ENCODE peak calls at places on chromosomes 6 and 20, in eight cellular contexts. G, M, D, X, A, I, Z and L are unnamed samples.

GRCh38 chr20:17501701-17502100 is 29.5 kb downstream of the BFSP1 start:
- DNase-seq in Z (peak; percentile 17), X (no peak), A (no peak), M (no peak), I (no peak), G (no peak), D (no peak), L (no peak)

GRCh38 chr20:50895111-50895830 is 36.0 kb downstream of the ADNP start:
- DNase-seq in G (no peak), D (no peak), I (no peak), X (peak; percentile 26), A (no peak), Z (no peak), M (no peak), L (no peak)

GRCh38 chr6:45191414-45191813 is 136.7 kb upstream of the RUNX2 start:
- DNase-seq in A (no peak), Z (no peak), M (no peak), X (no peak), G (no peak), D (no peak), I (no peak), L (no peak)

GRCh38 chr6:16725145-16725864 is 36.0 kb downstream of the ATXN1 start:
- DNase-seq in M (peak; percentile 82), G (no peak), Z (no peak), D (no peak), X (peak; percentile 96), A (no peak), I (no peak), L (no peak)

GRCh38 chr20:38579219-38579618 is 1.8 kb upstream of the ADIG start:
- DNase-seq in D (no peak), I (no peak), Z (no peak), A (no peak), X (no peak), M (no peak), G (no peak), L (no peak)

GRCh38 chr6:151992091-151992490 is 184.6 kb downstream of the ESR1 start:
- DNase-seq in M (peak; percentile 56), A (no peak), G (no peak), D (no peak), I (no peak), Z (no peak), X (no peak), L (no peak)

GRCh38 chr20:63402860-63403220 is 41.7 kb upstream of the CHRNA4 start:
- DNase-seq in Z (no peak), A (no peak), D (no peak), M (no peak), X (no peak), G (no peak), I (no peak), L (no peak)

GRCh38 chr20:56788041-56788670 is 159.1 kb downstream of the TFAP2C start:
- DNase-seq in Z (no peak), M (peak; percentile 98), A (peak; percentile 23), G (no peak), I (no peak), D (peak; percentile 75), X (peak; percentile 98), L (no peak)

GRCh38 chr6:133326584-133326983 is 85.4 kb downstream of the EYA4 start:
- DNase-seq in M (no peak), D (no peak), I (no peak), G (no peak), X (no peak), Z (no peak), A (no peak), L (no peak)

GRCh38 chr20:8616792-8617191 is 452.1 kb upstream of the PLCB4 start:
- DNase-seq in Z (no peak), I (no peak), D (no peak), M (peak; percentile 71), X (peak; percentile 58), G (no peak), A (no peak), L (no peak)

GRCh38 chr6:25934735-25935313 is 4.3 kb upstream of the SLC17A2 start:
- DNase-seq in M (peak; percentile 12), X (no peak), D (no peak), A (no peak), Z (no peak), I (no peak), G (no peak), L (no peak)

GRCh38 chr20:25686081-25687077 is 10.3 kb downstream of the ZNF337 start:
- DNase-seq in M (no peak), D (no peak), X (no peak), A (peak; percentile 19), I (no peak), G (no peak), Z (no peak), L (no peak)

GRCh38 chr6:62805431-62805830 is 405.8 kb upstream of the FKBP1C start:
- DNase-seq in D (no peak), G (no peak), M (no peak), Z (no peak), I (no peak), A (no peak), X (no peak), L (no peak)

GRCh38 chr6:131643855-131644460 is 6.9 kb downstream of the ENPP3 start:
- DNase-seq in D (no peak), Z (no peak), X (no peak), G (no peak), I (no peak), A (no peak), M (no peak), L (no peak)

DNA sequence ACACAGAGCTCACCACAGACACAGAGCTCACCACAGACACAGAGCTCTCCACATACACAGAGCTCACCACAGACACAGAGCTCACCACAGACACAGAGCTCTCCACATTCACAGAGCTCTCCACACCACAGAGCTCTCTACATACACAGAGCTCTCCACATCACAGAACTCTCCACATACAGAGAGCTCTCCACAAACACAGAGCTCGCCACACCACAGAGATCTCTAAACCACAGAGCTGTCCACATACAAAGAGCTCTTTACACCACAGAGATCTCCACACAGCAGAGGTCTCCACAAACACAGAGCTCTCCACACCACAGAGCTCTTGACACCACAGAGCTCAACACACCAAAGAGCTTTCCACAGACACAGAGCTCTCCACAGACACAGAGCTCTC is 55.8 kb downstream of the ERMARD start:
- DNase-seq in A (no peak), Z (no peak), M (no peak), G (no peak), X (no peak), D (no peak), I (no peak), L (no peak)
- H3K4me1 ChIP-seq in A (peaks cover 2% of the 10 kb centered on the region), Z (no peaks in the 10 kb centered on the region), M (no peaks in the 10 kb centered on the region), G (peaks cover 45% of the 10 kb centered on the region), X (peaks cover 3% of the 10 kb centered on the region), D (no peaks in the 10 kb centered on the region), I (no peaks in the 10 kb centered on the region), L (peaks cover 6% of the 10 kb centered on the region)

DNA sequence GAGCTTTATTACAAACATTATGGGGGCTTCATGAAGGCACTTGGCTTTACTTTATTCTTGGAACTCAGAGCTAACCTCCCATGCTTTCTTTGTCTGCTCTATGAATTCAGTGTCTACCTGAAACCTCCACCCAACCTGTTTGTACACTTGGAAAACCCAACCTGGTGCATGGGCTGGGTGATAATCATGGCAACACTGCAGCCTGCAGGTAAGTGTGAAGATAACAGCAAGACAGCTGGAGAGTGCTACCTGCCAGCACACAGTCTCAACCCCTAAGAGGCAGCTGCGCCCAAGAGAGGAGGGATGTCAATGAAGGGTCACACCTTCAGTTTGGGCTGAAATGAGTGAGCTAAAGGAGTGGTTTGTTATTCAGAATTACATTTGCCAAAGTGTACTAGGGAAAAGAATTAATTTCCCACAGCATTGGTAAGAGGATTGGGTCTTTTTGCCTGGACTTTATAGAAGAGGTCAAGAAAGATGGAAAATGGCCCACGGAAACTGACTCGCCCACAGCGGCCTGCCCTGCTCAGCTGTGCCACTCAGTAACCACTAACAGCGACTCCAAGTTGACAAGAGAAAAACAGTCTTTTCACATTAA is 24.4 kb downstream of the FOXQ1 start:
- DNase-seq in X (no peak), G (no peak), A (peak; percentile 77), Z (peak; percentile 68), D (peak; percentile 59), M (peak; percentile 18), I (no peak), L (no peak)
- H3K27ac ChIP-seq in X (no peak overlapping the region), G (no peak overlapping the region), A (peak overlapping the region; percentile 75), Z (no peak overlapping the region), D (peak overlapping the region; percentile 13), M (no peak overlapping the region), I (no peak overlapping the region), L (no peak overlapping the region)

DNA sequence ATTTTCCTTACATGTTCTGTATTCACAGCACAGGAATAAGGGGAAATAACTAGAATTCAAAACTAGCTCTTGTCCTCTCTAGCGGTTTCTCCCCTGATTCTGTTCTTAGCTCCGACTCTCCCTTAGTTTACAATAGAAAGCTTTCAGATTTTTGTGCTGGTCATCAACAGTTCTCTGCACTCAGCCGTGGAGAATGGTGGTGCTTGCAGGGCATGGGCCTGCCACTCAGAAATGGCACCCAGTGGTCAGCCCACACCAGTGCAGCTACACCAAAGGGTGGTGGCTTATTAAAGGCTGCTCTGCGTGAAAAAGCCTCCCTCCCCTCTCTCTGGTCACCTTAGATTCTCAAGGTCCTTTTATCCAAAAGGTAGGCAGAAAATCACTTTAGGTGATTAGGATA is 123.5 kb downstream of the SASH1 start:
- DNase-seq in A (no peak), G (no peak), M (no peak), X (no peak), I (no peak), Z (no peak), D (no peak), L (no peak)
- H3K4me1 ChIP-seq in A (peaks cover 6% of the 10 kb centered on the region), G (no peaks in the 10 kb centered on the region), M (peaks cover 9% of the 10 kb centered on the region), X (peaks cover 7% of the 10 kb centered on the region), I (peaks cover 4% of the 10 kb centered on the region), Z (peaks cover 6% of the 10 kb centered on the region), D (no peaks in the 10 kb centered on the region), L (no peaks in the 10 kb centered on the region)

GRCh38 chr6:97882755-97883154 is 599.7 kb upstream of the MMS22L start:
- DNase-seq in M (no peak), G (no peak), A (no peak), Z (no peak), X (no peak), D (no peak), I (no peak), L (no peak)

GRCh38 chr6:97885230-97885772 is 602.3 kb upstream of the MMS22L start:
- DNase-seq in I (no peak), Z (no peak), M (no peak), D (no peak), G (no peak), X (no peak), A (no peak), L (no peak)

GRCh38 chr6:97885844-97886243 is 602.8 kb upstream of the MMS22L start:
- DNase-seq in D (no peak), Z (no peak), A (no peak), I (no peak), G (no peak), M (no peak), X (no peak), L (no peak)
- H3K27ac ChIP-seq in D (no peak overlapping the region), Z (no peak overlapping the region), A (no peak overlapping the region), I (no peak overlapping the region), G (no peak overlapping the region), M (no peak overlapping the region), X (no peak overlapping the region), L (no peak overlapping the region)

GRCh38 chr6:118546164-118546929 is 1.7 kb upstream of the PLN start:
- DNase-seq in A (no peak), X (no peak), Z (no peak), G (no peak), D (no peak), I (no peak), M (no peak), L (no peak)
- H3K4me1 ChIP-seq in A (peaks cover 14% of the 10 kb centered on the region), X (no peaks in the 10 kb centered on the region), Z (no peaks in the 10 kb centered on the region), G (peaks cover 10% of the 10 kb centered on the region), D (no peaks in the 10 kb centered on the region), I (no peaks in the 10 kb centered on the region), M (peaks cover 18% of the 10 kb centered on the region), L (no peaks in the 10 kb centered on the region)